ENCODE peak calls at places on chromosomes 4 and X, in ten cellular contexts. Z is AG04450, C is foreskin fibroblast, U is heart left ventricle, Y is IMR-90, L is AG10803, D is psoas muscle, T is neural progenitor cell, X is fibroblast of lung, B is esophagus muscularis mucosa. V is an unnamed sample.

GRCh38 chrX:24081661-24082154 is 27.0 kb downstream of the EIF2S3 start:
- DNase-seq in Z (no peak), C (peak; percentile 56), U (peak; percentile 49), Y (peak; percentile 63), L (peak; percentile 62), D (peak; percentile 71), T (peak; percentile 64), X (peak; percentile 76), B (no peak), V (no peak)

GRCh38 chrX:110081740-110082139 is 78.8 kb downstream of the TMEM164 start:
- DNase-seq in Z (no peak), C (peak; percentile 49), U (peak; percentile 56), Y (peak; percentile 28), L (peak; percentile 3), D (peak; percentile 63), T (no peak), X (peak; percentile 66), B (no peak), V (no peak)

GRCh38 chr4:128141866-128142265 is 80.8 kb downstream of the LARP1B start:
- DNase-seq in Z (no peak), C (no peak), U (no peak), Y (no peak), L (peak; percentile 1), D (no peak), T (no peak), X (no peak), B (no peak), V (no peak)

GRCh38 chr4:88759039-88759631 is 61.5 kb upstream of the NAP1L5 start:
- DNase-seq in Z (no peak), C (peak; percentile 78), U (no peak), Y (peak; percentile 64), L (peak; percentile 66), D (no peak), T (peak; percentile 65), X (peak; percentile 88), B (no peak), V (peak; percentile 15)

GRCh38 chr4:176654565-176655216 is 138.0 kb downstream of the VEGFC start:
- DNase-seq in Z (no peak), C (peak; percentile 30), U (no peak), Y (peak; percentile 42), L (no peak), D (no peak), T (no peak), X (no peak), B (no peak), V (no peak)

GRCh38 chr4:128517739-128518510 is 230.3 kb upstream of the PGRMC2 start:
- DNase-seq in Z (peak; percentile 95), C (peak; percentile 98), U (peak; percentile 67), Y (peak; percentile 98), L (peak; percentile 98), D (peak; percentile 53), T (peak; percentile 13), X (peak; percentile 99), B (no peak), V (peak; percentile 96)

GRCh38 chrX:108735087-108735679 is 1.2 kb downstream of the IRS4 start:
- DNase-seq in Z (no peak), C (no peak), U (no peak), Y (no peak), L (no peak), D (no peak), T (peak; percentile 60), X (no peak), B (no peak), V (no peak)

GRCh38 chr4:106584590-106584989 is 216.0 kb upstream of the GIMD1 start:
- DNase-seq in Z (no peak), C (no peak), U (no peak), Y (peak; percentile 6), L (peak; percentile 77), D (no peak), T (no peak), X (no peak), B (no peak), V (no peak)

GRCh38 chr4:12724520-12724919 is 759.6 kb downstream of the RAB28 start:
- DNase-seq in Z (no peak), C (no peak), U (no peak), Y (no peak), L (no peak), D (no peak), T (peak; percentile 19), X (no peak), B (no peak), V (no peak)

GRCh38 chr4:30868257-30868656 is 148.1 kb downstream of the PCDH7 start:
- DNase-seq in Z (no peak), C (no peak), U (no peak), Y (peak; percentile 30), L (no peak), D (no peak), T (no peak), X (peak; percentile 67), B (no peak), V (no peak)

GRCh38 chr4:30865676-30866075 is 145.5 kb downstream of the PCDH7 start:
- DNase-seq in Z (no peak), C (peak; percentile 3), U (no peak), Y (peak; percentile 54), L (no peak), D (no peak), T (no peak), X (peak; percentile 44), B (no peak), V (no peak)

GRCh38 chr4:30866907-30867306 is 146.7 kb downstream of the PCDH7 start:
- DNase-seq in Z (no peak), C (no peak), U (no peak), Y (no peak), L (no peak), D (no peak), T (no peak), X (no peak), B (no peak), V (no peak)

GRCh38 chr4:30866444-30866843 is 146.3 kb downstream of the PCDH7 start:
- DNase-seq in Z (no peak), C (no peak), U (no peak), Y (peak; percentile 43), L (no peak), D (no peak), T (no peak), X (peak; percentile 60), B (no peak), V (no peak)

GRCh38 chr4:30867427-30867826 is 147.3 kb downstream of the PCDH7 start:
- DNase-seq in Z (no peak), C (no peak), U (no peak), Y (no peak), L (no peak), D (no peak), T (no peak), X (no peak), B (no peak), V (no peak)
- H3K4me3 ChIP-seq in Z (no peak overlapping the region), C (no peak overlapping the region), U (no peak overlapping the region), Y (no peak overlapping the region), L (no peak overlapping the region), D (no peak overlapping the region), T (no peak overlapping the region), X (no peak overlapping the region), B (peak overlapping the region; percentile 13), V (no peak overlapping the region)

GRCh38 chr4:146338512-146338911 is 124.2 kb downstream of the REELD1 start:
- DNase-seq in Z (no peak), C (no peak), U (no peak), Y (peak; percentile 6), L (peak; percentile 14), D (no peak), T (peak; percentile 5), X (peak; percentile 26), B (no peak), V (no peak)
- TF ChIP-seq CTCF in Z (no peak), C (no peak), U (peak; percentile 16), Y (peak; percentile 22), L (no peak), D (no peak), T (peak; percentile 31), X (no peak), B (no peak), V (no peak)

GRCh38 chr4:140861359-140862181 is 105.4 kb upstream of the TBC1D9 start:
- DNase-seq in Z (peak; percentile 80), C (peak; percentile 75), U (peak; percentile 56), Y (peak; percentile 91), L (peak; percentile 91), D (no peak), T (peak; percentile 80), X (peak; percentile 93), B (no peak), V (peak; percentile 81)

GRCh38 chr4:140862182-140862442 is 105.9 kb upstream of the TBC1D9 start:
- DNase-seq in Z (no peak), C (no peak), U (no peak), Y (no peak), L (no peak), D (no peak), T (no peak), X (no peak), B (no peak), V (no peak)

GRCh38 chr4:140858897-140859296 is 102.7 kb upstream of the TBC1D9 start:
- DNase-seq in Z (no peak), C (no peak), U (no peak), Y (peak; percentile 15), L (no peak), D (no peak), T (no peak), X (no peak), B (no peak), V (no peak)

GRCh38 chr4:140856692-140857091 is 100.5 kb upstream of the TBC1D9 start:
- DNase-seq in Z (no peak), C (no peak), U (peak; percentile 48), Y (peak; percentile 22), L (peak; percentile 50), D (peak; percentile 47), T (peak; percentile 50), X (peak; percentile 55), B (no peak), V (peak; percentile 9)

DNA sequence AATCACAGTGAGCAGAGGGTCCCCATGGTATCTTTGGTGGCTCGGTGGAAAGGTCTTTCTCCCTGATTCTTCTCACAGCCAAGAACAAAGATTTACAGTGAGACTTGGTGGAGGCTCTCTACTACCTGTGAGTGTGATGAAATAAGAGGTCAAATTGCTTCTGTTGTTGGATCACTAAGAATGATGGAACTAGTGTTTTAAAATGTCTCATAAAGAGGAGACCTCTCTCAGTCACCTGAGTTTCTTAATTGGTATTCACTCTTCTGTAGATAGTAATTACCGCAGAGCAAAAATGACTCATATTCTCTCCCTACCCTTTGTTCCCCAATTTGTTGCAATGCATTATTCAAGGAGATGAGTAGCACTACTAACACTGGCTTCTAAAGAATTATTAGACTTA is 100.9 kb upstream of the TBC1D9 start:
- DNase-seq in Z (no peak), C (no peak), U (no peak), Y (no peak), L (no peak), D (no peak), T (no peak), X (no peak), B (no peak), V (no peak)
- H3K4me3 ChIP-seq in Z (no peak overlapping the region), C (no peak overlapping the region), U (no peak overlapping the region), Y (no peak overlapping the region), L (no peak overlapping the region), D (no peak overlapping the region), T (no peak overlapping the region), X (no peak overlapping the region), B (no peak overlapping the region), V (no peak overlapping the region)

DNA sequence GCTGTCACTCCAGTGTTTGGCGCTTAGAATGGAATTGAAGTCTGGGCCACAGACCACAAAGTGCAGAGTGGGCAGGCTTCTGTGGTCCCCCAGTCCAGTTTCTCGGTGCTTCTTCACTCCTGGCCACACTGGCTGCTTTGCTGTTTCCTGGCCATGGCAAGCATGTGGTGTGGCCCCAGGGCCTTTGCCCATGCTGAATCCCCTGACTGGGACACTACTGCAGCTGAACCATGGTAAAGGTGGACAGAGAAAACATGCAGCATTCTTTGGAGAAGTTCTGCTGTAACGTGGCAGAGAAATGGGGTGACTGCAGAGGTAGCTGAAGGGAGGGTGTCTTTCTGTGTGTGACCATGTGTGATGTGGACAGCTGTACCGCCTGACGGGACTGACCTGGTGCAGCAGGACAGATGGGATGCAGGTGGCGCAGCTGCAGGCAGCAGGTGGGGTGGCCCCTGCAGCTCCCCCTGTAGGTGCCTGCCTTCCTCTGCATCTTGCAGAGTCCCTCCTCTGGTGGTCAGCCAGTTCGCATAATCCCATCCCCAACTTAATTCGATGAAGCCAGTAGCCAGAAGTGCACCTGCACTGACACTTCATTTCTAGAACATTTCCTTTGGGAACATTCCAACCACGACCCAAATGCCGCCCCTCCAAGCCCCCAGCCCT is 13.2 kb upstream of the S100P start:
- DNase-seq in Z (no peak), C (no peak), U (no peak), Y (no peak), L (no peak), D (no peak), T (peak; percentile 46), X (no peak), B (no peak), V (no peak)
- TF ChIP-seq CTCF in Z (peak; percentile 19), C (peak; percentile 2), U (no peak), Y (no peak), L (no peak), D (no peak), T (peak; percentile 44), X (no peak), B (no peak), V (peak; percentile 40)

V was measured in HFF-Myc.